ENCODE peak calls at places on chromosomes 2 and 18, in eight cellular contexts. One of them, this sample, is unnamed.

GRCh38 chr2:217710218-217710565 is 292.6 kb downstream of the TNS1 start:
- DNase-seq in transverse colon: no peak
- DNase-seq in progenitor cell of endocrine pancreas: no peak
- DNase-seq in uterus: no peak
- DNase-seq in dorsolateral prefrontal cortex: no peak
- DNase-seq in omental fat pad: no peak
- DNase-seq in fibroblast of mammary gland: no peak
- DNase-seq in Panc1: no peak
- DNase-seq in this sample: no peak

GRCh38 chr2:74474481-74474880 is 2.0 kb upstream of the MRPL53 start:
- DNase-seq in omental fat pad: no peak
- DNase-seq in fibroblast of mammary gland: no peak
- DNase-seq in transverse colon: no peak
- DNase-seq in Panc1: no peak
- DNase-seq in progenitor cell of endocrine pancreas: no peak
- DNase-seq in dorsolateral prefrontal cortex: no peak
- DNase-seq in uterus: no peak
- DNase-seq in this sample: no peak

GRCh38 chr2:41782306-41783158 is 265.3 kb upstream of the PKDCC start:
- DNase-seq in transverse colon: peak
- DNase-seq in omental fat pad: no peak
- DNase-seq in uterus: peak
- DNase-seq in dorsolateral prefrontal cortex: no peak
- DNase-seq in progenitor cell of endocrine pancreas: peak
- DNase-seq in fibroblast of mammary gland: peak
- DNase-seq in Panc1: peak
- DNase-seq in this sample: peak

GRCh38 chr2:84938194-84938879 is 32.6 kb upstream of the KCMF1 start:
- DNase-seq in progenitor cell of endocrine pancreas: no peak
- DNase-seq in transverse colon: no peak
- DNase-seq in uterus: no peak
- DNase-seq in omental fat pad: no peak
- DNase-seq in dorsolateral prefrontal cortex: no peak
- DNase-seq in fibroblast of mammary gland: peak
- DNase-seq in Panc1: no peak
- DNase-seq in this sample: no peak

GRCh38 chr2:42736598-42737322 is 27.2 kb downstream of the OXER1 start:
- DNase-seq in progenitor cell of endocrine pancreas: no peak
- DNase-seq in uterus: no peak
- DNase-seq in dorsolateral prefrontal cortex: no peak
- DNase-seq in omental fat pad: no peak
- DNase-seq in fibroblast of mammary gland: no peak
- DNase-seq in Panc1: no peak
- DNase-seq in transverse colon: no peak
- DNase-seq in this sample: no peak

GRCh38 chr18:44036500-44036899 is 644.2 kb upstream of the SETBP1 start:
- DNase-seq in uterus: no peak
- DNase-seq in fibroblast of mammary gland: no peak
- DNase-seq in dorsolateral prefrontal cortex: peak
- DNase-seq in Panc1: no peak
- DNase-seq in progenitor cell of endocrine pancreas: no peak
- DNase-seq in omental fat pad: no peak
- DNase-seq in transverse colon: no peak
- DNase-seq in this sample: peak

GRCh38 chr2:184683923-184684322 is 85.6 kb downstream of the ZNF804A start:
- DNase-seq in Panc1: no peak
- DNase-seq in fibroblast of mammary gland: no peak
- DNase-seq in omental fat pad: no peak
- DNase-seq in transverse colon: no peak
- DNase-seq in uterus: no peak
- DNase-seq in dorsolateral prefrontal cortex: no peak
- DNase-seq in progenitor cell of endocrine pancreas: no peak
- DNase-seq in this sample: no peak

GRCh38 chr2:8538531-8538930 is 143.3 kb upstream of the ID2 start:
- DNase-seq in uterus: peak
- DNase-seq in transverse colon: no peak
- DNase-seq in fibroblast of mammary gland: no peak
- DNase-seq in progenitor cell of endocrine pancreas: no peak
- DNase-seq in omental fat pad: no peak
- DNase-seq in Panc1: no peak
- DNase-seq in dorsolateral prefrontal cortex: no peak
- DNase-seq in this sample: no peak

GRCh38 chr2:177604291-177605065 is 211.9 kb downstream of the AGPS start:
- DNase-seq in transverse colon: no peak
- DNase-seq in dorsolateral prefrontal cortex: no peak
- DNase-seq in progenitor cell of endocrine pancreas: no peak
- DNase-seq in fibroblast of mammary gland: peak
- DNase-seq in Panc1: peak
- DNase-seq in omental fat pad: no peak
- DNase-seq in uterus: peak
- DNase-seq in this sample: no peak

GRCh38 chr2:109174214-109174613 is 45.2 kb downstream of the SH3RF3 start:
- DNase-seq in fibroblast of mammary gland: no peak
- DNase-seq in uterus: no peak
- DNase-seq in omental fat pad: no peak
- DNase-seq in transverse colon: no peak
- DNase-seq in Panc1: no peak
- DNase-seq in dorsolateral prefrontal cortex: no peak
- DNase-seq in progenitor cell of endocrine pancreas: no peak
- DNase-seq in this sample: no peak

GRCh38 chr2:54233832-54234649 is 22.0 kb downstream of the TSPYL6 start:
- DNase-seq in transverse colon: no peak
- DNase-seq in fibroblast of mammary gland: no peak
- DNase-seq in progenitor cell of endocrine pancreas: no peak
- DNase-seq in uterus: no peak
- DNase-seq in omental fat pad: no peak
- DNase-seq in Panc1: no peak
- DNase-seq in dorsolateral prefrontal cortex: no peak
- DNase-seq in this sample: no peak

GRCh38 chr2:201262718-201263117 is 2.4 kb downstream of the CASP8 start:
- DNase-seq in uterus: no peak
- DNase-seq in transverse colon: no peak
- DNase-seq in omental fat pad: no peak
- DNase-seq in fibroblast of mammary gland: no peak
- DNase-seq in dorsolateral prefrontal cortex: no peak
- DNase-seq in Panc1: no peak
- DNase-seq in progenitor cell of endocrine pancreas: no peak
- DNase-seq in this sample: no peak

GRCh38 chr2:98948956-98949739 is 13.1 kb upstream of the CRACDL start:
- DNase-seq in Panc1: no peak
- DNase-seq in dorsolateral prefrontal cortex: no peak
- DNase-seq in progenitor cell of endocrine pancreas: no peak
- DNase-seq in uterus: no peak
- DNase-seq in transverse colon: no peak
- DNase-seq in omental fat pad: no peak
- DNase-seq in fibroblast of mammary gland: no peak
- DNase-seq in this sample: no peak

GRCh38 chr2:12554235-12555011 is 162.3 kb upstream of the TRIB2 start:
- DNase-seq in transverse colon: no peak
- DNase-seq in fibroblast of mammary gland: no peak
- DNase-seq in dorsolateral prefrontal cortex: no peak
- DNase-seq in Panc1: no peak
- DNase-seq in progenitor cell of endocrine pancreas: no peak
- DNase-seq in uterus: no peak
- DNase-seq in omental fat pad: no peak
- DNase-seq in this sample: no peak

GRCh38 chr2:157787364-157787938 is 88.7 kb downstream of the ACVR1 start:
- DNase-seq in omental fat pad: no peak
- DNase-seq in fibroblast of mammary gland: no peak
- DNase-seq in transverse colon: no peak
- DNase-seq in Panc1: no peak
- DNase-seq in progenitor cell of endocrine pancreas: no peak
- DNase-seq in dorsolateral prefrontal cortex: no peak
- DNase-seq in uterus: no peak
- DNase-seq in this sample: no peak
- TF ChIP-seq CTCF in omental fat pad: no peak
- TF ChIP-seq CTCF in fibroblast of mammary gland: no peak
- TF ChIP-seq CTCF in transverse colon: no peak
- TF ChIP-seq CTCF in Panc1: no peak
- TF ChIP-seq CTCF in progenitor cell of endocrine pancreas: no peak
- TF ChIP-seq CTCF in dorsolateral prefrontal cortex: no peak
- TF ChIP-seq CTCF in uterus: no peak
- TF ChIP-seq CTCF in this sample: no peak

GRCh38 chr2:96527052-96527964 is 9.2 kb upstream of the ARID5A start:
- DNase-seq in dorsolateral prefrontal cortex: no peak
- DNase-seq in progenitor cell of endocrine pancreas: no peak
- DNase-seq in fibroblast of mammary gland: no peak
- DNase-seq in transverse colon: peak
- DNase-seq in uterus: peak
- DNase-seq in omental fat pad: no peak
- DNase-seq in Panc1: no peak
- DNase-seq in this sample: peak
- TF ChIP-seq CTCF in dorsolateral prefrontal cortex: peak
- TF ChIP-seq CTCF in progenitor cell of endocrine pancreas: peak
- TF ChIP-seq CTCF in fibroblast of mammary gland: no peak
- TF ChIP-seq CTCF in transverse colon: peak
- TF ChIP-seq CTCF in uterus: peak
- TF ChIP-seq CTCF in omental fat pad: no peak
- TF ChIP-seq CTCF in Panc1: no peak
- TF ChIP-seq CTCF in this sample: no peak

DNA sequence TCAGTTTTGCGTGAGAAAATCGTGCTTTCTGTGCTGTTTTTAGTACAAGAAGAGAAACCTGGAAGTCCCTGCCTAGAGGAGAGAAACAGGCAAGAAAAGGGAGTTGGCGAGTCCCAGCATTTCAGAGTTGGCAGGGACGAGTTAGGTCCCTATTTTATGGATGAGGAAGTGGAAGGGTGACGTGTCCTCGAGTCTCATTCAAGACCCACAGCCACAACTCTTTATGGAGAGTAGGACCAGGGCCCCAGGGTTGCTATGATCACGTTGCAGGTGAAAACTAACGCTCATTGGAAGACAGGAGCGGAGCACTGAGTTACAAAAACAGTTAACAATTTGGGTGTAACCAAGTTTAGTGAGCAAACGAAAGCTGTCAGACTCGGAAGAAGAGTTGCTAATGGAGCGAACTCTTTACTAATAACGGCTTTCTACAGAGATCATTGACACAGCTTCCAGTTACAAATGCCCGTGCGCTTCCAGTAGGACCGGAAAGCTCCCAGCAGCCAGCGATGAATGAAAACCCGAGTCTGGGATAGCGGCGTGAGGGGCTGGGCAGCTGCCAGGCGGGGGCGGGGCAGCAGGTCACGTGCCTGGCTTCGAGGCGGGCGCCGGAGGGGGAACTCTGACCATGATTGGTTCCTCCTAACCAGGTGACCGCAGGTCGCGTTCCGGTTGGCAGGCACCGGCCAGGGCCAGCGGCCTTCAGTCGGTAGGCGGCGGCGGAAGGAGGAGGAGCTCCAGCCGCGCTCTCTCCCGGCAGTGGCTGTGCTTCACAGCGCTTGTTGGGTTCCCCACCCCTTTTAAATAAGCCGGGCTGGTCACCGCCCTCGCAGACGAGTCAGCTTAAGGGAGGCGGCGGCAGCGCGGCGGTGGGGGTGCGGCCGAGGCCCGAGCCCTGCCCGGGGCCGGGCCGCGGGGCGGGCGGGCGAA is at the start of gene CCNYL1:
- DNase-seq in dorsolateral prefrontal cortex: peak
- DNase-seq in uterus: peak
- DNase-seq in Panc1: peak
- DNase-seq in fibroblast of mammary gland: peak
- DNase-seq in transverse colon: peak
- DNase-seq in progenitor cell of endocrine pancreas: peak
- DNase-seq in omental fat pad: peak
- DNase-seq in this sample: peak
- TF ChIP-seq CTCF in dorsolateral prefrontal cortex: peak
- TF ChIP-seq CTCF in uterus: no peak
- TF ChIP-seq CTCF in Panc1: no peak
- TF ChIP-seq CTCF in fibroblast of mammary gland: no peak
- TF ChIP-seq CTCF in transverse colon: peak
- TF ChIP-seq CTCF in progenitor cell of endocrine pancreas: peak
- TF ChIP-seq CTCF in omental fat pad: no peak
- TF ChIP-seq CTCF in this sample: no peak

GRCh38 chr2:111617299-111617803 is 266.6 kb downstream of the ANAPC1 start:
- DNase-seq in omental fat pad: no peak
- DNase-seq in progenitor cell of endocrine pancreas: no peak
- DNase-seq in dorsolateral prefrontal cortex: no peak
- DNase-seq in Panc1: no peak
- DNase-seq in uterus: no peak
- DNase-seq in transverse colon: no peak
- DNase-seq in fibroblast of mammary gland: no peak
- DNase-seq in this sample: no peak

GRCh38 chr2:111616651-111617218 is 267.3 kb downstream of the ANAPC1 start:
- DNase-seq in fibroblast of mammary gland: no peak
- DNase-seq in progenitor cell of endocrine pancreas: no peak
- DNase-seq in dorsolateral prefrontal cortex: no peak
- DNase-seq in uterus: no peak
- DNase-seq in transverse colon: no peak
- DNase-seq in omental fat pad: no peak
- DNase-seq in Panc1: no peak
- DNase-seq in this sample: no peak

GRCh38 chr2:111617804-111618576 is 266.0 kb downstream of the ANAPC1 start:
- DNase-seq in fibroblast of mammary gland: no peak
- DNase-seq in progenitor cell of endocrine pancreas: no peak
- DNase-seq in uterus: no peak
- DNase-seq in transverse colon: no peak
- DNase-seq in Panc1: no peak
- DNase-seq in omental fat pad: no peak
- DNase-seq in dorsolateral prefrontal cortex: no peak
- DNase-seq in this sample: no peak

GRCh38 chr2:111618577-111618930 is 265.4 kb downstream of the ANAPC1 start:
- DNase-seq in Panc1: no peak
- DNase-seq in fibroblast of mammary gland: peak
- DNase-seq in progenitor cell of endocrine pancreas: no peak
- DNase-seq in transverse colon: no peak
- DNase-seq in uterus: no peak
- DNase-seq in omental fat pad: no peak
- DNase-seq in dorsolateral prefrontal cortex: no peak
- DNase-seq in this sample: no peak

DNA sequence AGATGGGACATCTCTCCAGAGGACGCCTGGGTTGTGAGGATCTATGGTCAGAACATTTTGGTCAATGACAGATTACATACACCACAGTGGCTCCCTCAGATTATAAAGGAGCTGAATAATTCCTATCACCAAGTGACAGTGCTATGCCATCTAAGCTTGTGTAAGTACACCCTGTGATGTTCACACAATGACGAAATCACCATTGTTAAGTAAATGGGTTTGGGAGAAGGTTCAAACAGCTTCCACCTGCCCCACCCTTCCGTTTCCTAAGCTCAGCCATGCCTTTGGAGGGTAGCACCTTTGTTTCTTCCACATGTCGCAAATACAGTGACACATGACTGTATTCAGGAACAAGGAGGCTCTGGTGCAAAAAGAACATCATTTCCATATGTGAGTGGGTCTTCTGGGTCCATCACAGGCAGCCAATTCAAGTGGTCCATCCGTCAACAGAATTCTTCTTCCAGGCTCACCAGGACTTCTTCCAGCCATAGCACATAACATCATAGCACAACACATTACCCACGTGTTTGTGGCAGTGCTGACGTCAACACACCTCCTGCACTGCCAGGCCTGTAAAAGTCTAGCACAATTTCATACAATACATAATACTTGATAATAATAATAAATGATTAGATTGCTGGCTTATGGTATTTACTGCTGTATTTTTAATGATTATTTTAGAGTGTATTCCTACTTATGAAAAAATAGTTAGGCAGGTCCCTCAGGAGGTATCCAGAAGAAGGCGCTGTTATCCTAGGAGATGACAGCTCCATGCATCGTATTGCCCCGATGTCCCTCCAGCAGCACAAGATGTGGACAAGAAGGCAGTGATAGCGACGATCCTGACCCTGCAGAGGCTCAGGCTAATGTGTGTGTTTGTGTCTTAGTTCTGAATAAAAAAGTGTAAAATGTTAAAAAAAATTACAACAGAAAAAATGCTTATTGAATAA is 264.8 kb downstream of the ANAPC1 start:
- DNase-seq in fibroblast of mammary gland: peak
- DNase-seq in progenitor cell of endocrine pancreas: no peak
- DNase-seq in dorsolateral prefrontal cortex: no peak
- DNase-seq in omental fat pad: no peak
- DNase-seq in Panc1: no peak
- DNase-seq in transverse colon: no peak
- DNase-seq in uterus: no peak
- DNase-seq in this sample: no peak
- TF ChIP-seq CTCF in fibroblast of mammary gland: peak
- TF ChIP-seq CTCF in progenitor cell of endocrine pancreas: no peak
- TF ChIP-seq CTCF in dorsolateral prefrontal cortex: no peak
- TF ChIP-seq CTCF in omental fat pad: no peak
- TF ChIP-seq CTCF in Panc1: peak
- TF ChIP-seq CTCF in transverse colon: peak
- TF ChIP-seq CTCF in uterus: no peak
- TF ChIP-seq CTCF in this sample: no peak